ENCODE peak calls at places on chromosomes 16 and 17, in eight cellular contexts. One of them, this sample, is unnamed. For H3K4me1, the result is how much of the 10 kb centered on the place peaks cover.

GRCh38 chr17:37177234-37177633 is 198.6 kb upstream of the C17orf78 start:
- DNase-seq in thoracic aorta: no peak
- DNase-seq in tibial nerve: no peak
- DNase-seq in mesendoderm: no peak
- DNase-seq in astrocyte: no peak
- DNase-seq in tibial artery: no peak
- DNase-seq in heart right ventricle: no peak
- DNase-seq in IMR-90: no peak
- DNase-seq in this sample: no peak

GRCh38 chr16:28279006-28279405 is 13.3 kb upstream of the SBK1 start:
- DNase-seq in thoracic aorta: no peak
- DNase-seq in tibial nerve: no peak
- DNase-seq in mesendoderm: no peak
- DNase-seq in astrocyte: no peak
- DNase-seq in tibial artery: no peak
- DNase-seq in heart right ventricle: no peak
- DNase-seq in IMR-90: no peak
- DNase-seq in this sample: no peak

GRCh38 chr17:413706-414440 is 61.3 kb upstream of the RPH3AL start:
- DNase-seq in thoracic aorta: no peak
- DNase-seq in tibial nerve: no peak
- DNase-seq in mesendoderm: no peak
- DNase-seq in astrocyte: no peak
- DNase-seq in tibial artery: no peak
- DNase-seq in heart right ventricle: no peak
- DNase-seq in IMR-90: no peak
- DNase-seq in this sample: no peak

GRCh38 chr16:12099451-12100123 is 123.1 kb downstream of the SNX29 start:
- DNase-seq in thoracic aorta: no peak
- DNase-seq in tibial nerve: no peak
- DNase-seq in mesendoderm: no peak
- DNase-seq in astrocyte: no peak
- DNase-seq in tibial artery: no peak
- DNase-seq in heart right ventricle: no peak
- DNase-seq in IMR-90: no peak
- DNase-seq in this sample: no peak

GRCh38 chr16:77690416-77690815 is 31.9 kb upstream of the NUDT7 start:
- DNase-seq in thoracic aorta: no peak
- DNase-seq in tibial nerve: no peak
- DNase-seq in mesendoderm: no peak
- DNase-seq in astrocyte: no peak
- DNase-seq in tibial artery: no peak
- DNase-seq in heart right ventricle: no peak
- DNase-seq in IMR-90: no peak
- DNase-seq in this sample: no peak

GRCh38 chr17:633133-633532 is 81.5 kb downstream of the VPS53 start:
- DNase-seq in thoracic aorta: no peak
- DNase-seq in tibial nerve: no peak
- DNase-seq in mesendoderm: no peak
- DNase-seq in astrocyte: no peak
- DNase-seq in tibial artery: no peak
- DNase-seq in heart right ventricle: no peak
- DNase-seq in IMR-90: no peak
- DNase-seq in this sample: no peak

GRCh38 chr17:38322156-38322779 is 21.5 kb downstream of the GPR179 start:
- DNase-seq in thoracic aorta: peak
- DNase-seq in tibial nerve: peak
- DNase-seq in mesendoderm: peak
- DNase-seq in astrocyte: peak
- DNase-seq in tibial artery: peak
- DNase-seq in heart right ventricle: peak
- DNase-seq in IMR-90: peak
- DNase-seq in this sample: peak

GRCh38 chr16:89575247-89576172 is at the start of gene CPNE7:
- DNase-seq in thoracic aorta: no peak
- DNase-seq in tibial nerve: no peak
- DNase-seq in mesendoderm: no peak
- DNase-seq in astrocyte: no peak
- DNase-seq in tibial artery: no peak
- DNase-seq in heart right ventricle: no peak
- DNase-seq in IMR-90: no peak
- DNase-seq in this sample: no peak

GRCh38 chr17:68296217-68297140 is 5.2 kb downstream of the ARSG start:
- DNase-seq in thoracic aorta: no peak
- DNase-seq in tibial nerve: no peak
- DNase-seq in mesendoderm: peak
- DNase-seq in astrocyte: no peak
- DNase-seq in tibial artery: no peak
- DNase-seq in heart right ventricle: no peak
- DNase-seq in IMR-90: no peak
- DNase-seq in this sample: no peak

GRCh38 chr16:65069090-65069489 is 52.8 kb downstream of the CDH11 start:
- DNase-seq in thoracic aorta: no peak
- DNase-seq in tibial nerve: no peak
- DNase-seq in mesendoderm: no peak
- DNase-seq in astrocyte: peak
- DNase-seq in tibial artery: no peak
- DNase-seq in heart right ventricle: no peak
- DNase-seq in IMR-90: peak
- DNase-seq in this sample: no peak

GRCh38 chr16:28985611-28986041 is 774 bp downstream of the LAT start:
- DNase-seq in thoracic aorta: no peak
- DNase-seq in tibial nerve: no peak
- DNase-seq in mesendoderm: no peak
- DNase-seq in astrocyte: no peak
- DNase-seq in tibial artery: no peak
- DNase-seq in heart right ventricle: no peak
- DNase-seq in IMR-90: no peak
- DNase-seq in this sample: no peak

GRCh38 chr16:71746442-71747046 is 22.0 kb upstream of the PHLPP2 start:
- DNase-seq in thoracic aorta: no peak
- DNase-seq in tibial nerve: no peak
- DNase-seq in mesendoderm: peak
- DNase-seq in astrocyte: peak
- DNase-seq in tibial artery: no peak
- DNase-seq in heart right ventricle: no peak
- DNase-seq in IMR-90: peak
- DNase-seq in this sample: no peak

GRCh38 chr17:78275355-78275754 is 43.9 kb downstream of the TMEM235 start:
- DNase-seq in thoracic aorta: no peak
- DNase-seq in tibial nerve: no peak
- DNase-seq in mesendoderm: no peak
- DNase-seq in astrocyte: no peak
- DNase-seq in tibial artery: no peak
- DNase-seq in heart right ventricle: no peak
- DNase-seq in IMR-90: no peak
- DNase-seq in this sample: no peak

GRCh38 chr17:27327871-27328270 is 34.0 kb downstream of the WSB1 start:
- DNase-seq in thoracic aorta: no peak
- DNase-seq in tibial nerve: no peak
- DNase-seq in mesendoderm: no peak
- DNase-seq in astrocyte: no peak
- DNase-seq in tibial artery: no peak
- DNase-seq in heart right ventricle: no peak
- DNase-seq in IMR-90: peak
- DNase-seq in this sample: no peak

GRCh38 chr17:27333410-27333980 is 39.6 kb downstream of the WSB1 start:
- DNase-seq in thoracic aorta: no peak
- DNase-seq in tibial nerve: no peak
- DNase-seq in mesendoderm: no peak
- DNase-seq in astrocyte: no peak
- DNase-seq in tibial artery: no peak
- DNase-seq in heart right ventricle: no peak
- DNase-seq in IMR-90: no peak
- DNase-seq in this sample: no peak

GRCh38 chr17:27329146-27329805 is 35.4 kb downstream of the WSB1 start:
- DNase-seq in thoracic aorta: no peak
- DNase-seq in tibial nerve: no peak
- DNase-seq in mesendoderm: no peak
- DNase-seq in astrocyte: no peak
- DNase-seq in tibial artery: no peak
- DNase-seq in heart right ventricle: no peak
- DNase-seq in IMR-90: no peak
- DNase-seq in this sample: no peak

GRCh38 chr17:27332485-27333409 is 38.8 kb downstream of the WSB1 start:
- DNase-seq in thoracic aorta: peak
- DNase-seq in tibial nerve: peak
- DNase-seq in mesendoderm: peak
- DNase-seq in astrocyte: peak
- DNase-seq in tibial artery: peak
- DNase-seq in heart right ventricle: peak
- DNase-seq in IMR-90: peak
- DNase-seq in this sample: peak

DNA sequence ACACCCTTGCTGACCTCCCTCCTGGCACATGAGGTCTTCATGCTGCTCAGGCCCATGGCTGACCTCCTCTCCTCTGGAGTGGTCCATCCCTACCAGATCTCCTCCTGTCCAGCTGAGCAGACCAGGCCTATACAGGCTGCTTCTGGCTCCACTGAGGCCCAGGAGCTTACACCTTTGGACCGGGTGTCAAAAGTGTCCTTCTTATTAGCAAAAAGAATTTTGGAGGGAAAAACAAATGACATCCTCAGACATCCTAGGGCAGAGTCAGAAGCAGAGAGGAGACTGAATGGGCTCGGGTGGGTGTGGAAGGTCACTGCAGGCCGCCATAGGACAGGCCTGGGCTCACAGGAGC is 38.1 kb downstream of the WSB1 start:
- DNase-seq in thoracic aorta: no peak
- DNase-seq in tibial nerve: no peak
- DNase-seq in mesendoderm: no peak
- DNase-seq in astrocyte: no peak
- DNase-seq in tibial artery: no peak
- DNase-seq in heart right ventricle: no peak
- DNase-seq in IMR-90: no peak
- DNase-seq in this sample: no peak
- H3K4me3 ChIP-seq in thoracic aorta: peak
- H3K4me3 ChIP-seq in tibial nerve: no peak
- H3K4me3 ChIP-seq in mesendoderm: no peak
- H3K4me3 ChIP-seq in astrocyte: no peak
- H3K4me3 ChIP-seq in tibial artery: no peak
- H3K4me3 ChIP-seq in heart right ventricle: no peak
- H3K4me3 ChIP-seq in IMR-90: no peak
- H3K4me3 ChIP-seq in this sample: no peak

GRCh38 chr17:7467498-7467897 is 11.9 kb downstream of the ZBTB4 start:
- DNase-seq in thoracic aorta: no peak
- DNase-seq in tibial nerve: no peak
- DNase-seq in mesendoderm: no peak
- DNase-seq in astrocyte: no peak
- DNase-seq in tibial artery: no peak
- DNase-seq in heart right ventricle: no peak
- DNase-seq in IMR-90: no peak
- DNase-seq in this sample: no peak

GRCh38 chr17:7466318-7466643 is 13.2 kb downstream of the ZBTB4 start:
- DNase-seq in thoracic aorta: no peak
- DNase-seq in tibial nerve: no peak
- DNase-seq in mesendoderm: no peak
- DNase-seq in astrocyte: no peak
- DNase-seq in tibial artery: no peak
- DNase-seq in heart right ventricle: no peak
- DNase-seq in IMR-90: no peak
- DNase-seq in this sample: no peak

GRCh38 chr17:7468290-7468689 is 11.1 kb downstream of the ZBTB4 start:
- DNase-seq in thoracic aorta: no peak
- DNase-seq in tibial nerve: no peak
- DNase-seq in mesendoderm: no peak
- DNase-seq in astrocyte: no peak
- DNase-seq in tibial artery: no peak
- DNase-seq in heart right ventricle: no peak
- DNase-seq in IMR-90: no peak
- DNase-seq in this sample: no peak

GRCh38 chr17:7466644-7467341 is 12.6 kb downstream of the ZBTB4 start:
- DNase-seq in thoracic aorta: no peak
- DNase-seq in tibial nerve: peak
- DNase-seq in mesendoderm: no peak
- DNase-seq in astrocyte: peak
- DNase-seq in tibial artery: peak
- DNase-seq in heart right ventricle: peak
- DNase-seq in IMR-90: peak
- DNase-seq in this sample: no peak

GRCh38 chr17:7468814-7469438 is 10.5 kb downstream of the ZBTB4 start:
- DNase-seq in thoracic aorta: no peak
- DNase-seq in tibial nerve: no peak
- DNase-seq in mesendoderm: no peak
- DNase-seq in astrocyte: no peak
- DNase-seq in tibial artery: no peak
- DNase-seq in heart right ventricle: no peak
- DNase-seq in IMR-90: no peak
- DNase-seq in this sample: no peak
- H3K4me1 ChIP-seq in thoracic aorta: under half
- H3K4me1 ChIP-seq in tibial nerve: half or more
- H3K4me1 ChIP-seq in mesendoderm: under half
- H3K4me1 ChIP-seq in astrocyte: under half
- H3K4me1 ChIP-seq in tibial artery: under half
- H3K4me1 ChIP-seq in heart right ventricle: half or more
- H3K4me1 ChIP-seq in IMR-90: under half
- H3K4me1 ChIP-seq in this sample: under half

GRCh38 chr16:1996175-1996574 is 6.4 kb downstream of the SYNGR3 start:
- DNase-seq in thoracic aorta: no peak
- DNase-seq in tibial nerve: no peak
- DNase-seq in mesendoderm: no peak
- DNase-seq in astrocyte: no peak
- DNase-seq in tibial artery: no peak
- DNase-seq in heart right ventricle: no peak
- DNase-seq in IMR-90: no peak
- DNase-seq in this sample: no peak
- H3K27ac ChIP-seq in thoracic aorta: no peak
- H3K27ac ChIP-seq in tibial nerve: no peak
- H3K27ac ChIP-seq in mesendoderm: no peak
- H3K27ac ChIP-seq in astrocyte: no peak
- H3K27ac ChIP-seq in tibial artery: no peak
- H3K27ac ChIP-seq in heart right ventricle: no peak
- H3K27ac ChIP-seq in IMR-90: peak
- H3K27ac ChIP-seq in this sample: no peak

DNA sequence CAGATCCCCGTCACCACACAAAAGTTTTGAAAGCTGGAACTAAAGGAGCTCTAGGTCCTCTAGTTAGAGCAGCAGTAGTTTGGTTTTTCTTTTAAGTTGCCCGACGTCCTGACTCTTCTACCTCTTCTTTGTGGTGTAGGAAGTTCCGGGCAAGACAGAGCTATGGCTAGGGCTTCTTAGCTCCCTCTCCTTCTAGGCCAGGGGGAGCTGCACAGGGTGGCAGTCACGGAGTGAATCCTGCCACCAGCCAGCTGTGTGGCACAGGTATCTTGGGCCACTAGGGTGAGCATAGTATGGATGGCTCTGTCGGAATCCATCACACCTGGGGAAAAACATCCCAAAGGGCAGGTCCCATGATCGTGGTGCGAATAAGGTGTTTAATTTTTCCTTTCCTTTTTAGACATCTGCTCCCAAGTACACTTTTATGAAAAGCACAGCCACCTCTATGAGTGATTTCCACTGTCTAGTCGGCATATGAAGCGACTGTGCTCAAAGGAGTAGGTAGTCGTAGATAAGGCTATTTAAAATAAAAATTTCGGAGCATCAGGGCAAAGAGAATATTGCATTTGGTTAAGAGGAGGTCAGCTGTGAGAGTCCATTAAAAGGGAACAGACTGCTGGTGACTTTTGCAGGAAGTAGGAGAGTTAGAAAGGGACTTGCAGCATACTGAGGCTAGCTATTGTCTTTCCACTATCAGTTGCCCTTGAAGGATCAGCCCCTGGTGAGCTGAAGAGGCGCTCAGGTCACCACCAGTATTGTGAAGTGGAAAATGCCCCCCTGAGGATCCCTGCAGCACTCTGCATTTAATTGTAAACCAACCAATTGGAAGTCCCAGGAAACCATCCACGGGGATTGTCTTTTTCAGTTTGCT is 2.1 kb downstream of the PRKCA start:
- DNase-seq in thoracic aorta: no peak
- DNase-seq in tibial nerve: no peak
- DNase-seq in mesendoderm: peak
- DNase-seq in astrocyte: peak
- DNase-seq in tibial artery: no peak
- DNase-seq in heart right ventricle: no peak
- DNase-seq in IMR-90: no peak
- DNase-seq in this sample: no peak
- H3K4me3 ChIP-seq in thoracic aorta: peak
- H3K4me3 ChIP-seq in tibial nerve: peak
- H3K4me3 ChIP-seq in mesendoderm: no peak
- H3K4me3 ChIP-seq in astrocyte: peak
- H3K4me3 ChIP-seq in tibial artery: no peak
- H3K4me3 ChIP-seq in heart right ventricle: peak
- H3K4me3 ChIP-seq in IMR-90: peak
- H3K4me3 ChIP-seq in this sample: peak